ENCODE peak calls at places on chromosomes 7 and 10, in ten cellular contexts. A is kidney glomerular epithelial cell; B is AG04449; Q is NCI-H1105; C is GM18507; S is NB4; M is KG1; O is activated CD8-positive, alpha-beta memory T cell treated with anti-CD3 and anti-CD28 coated beads, Interleukin-2, amount 10 ng/mL, durations not matched to agents 7 days and 5 days; V is ELR; E is renal cortical epithelial cell. P is an unnamed sample.
A peak's percentile ranks its signal among the peaks of the same experiment; 100 is the strongest.

GRCh38 chr7:50389961-50390360 is 60.2 kb downstream of the FIGNL1 start:
- DNase-seq in A (no peak), B (no peak), Q (no peak), C (no peak), S (no peak), M (no peak), O (no peak), V (no peak), E (no peak), P (no peak)

GRCh38 chr10:47260505-47261111 is 39.4 kb upstream of the GDF10 start:
- DNase-seq in A (no peak), B (no peak), Q (no peak), C (no peak), S (peak; percentile 47), M (no peak), O (peak; percentile 39), V (no peak), E (no peak), P (no peak)

GRCh38 chr7:131027287-131027773 is 293.3 kb upstream of the KLF14 start:
- DNase-seq in A (no peak), B (peak; percentile 72), Q (no peak), C (no peak), S (peak; percentile 37), M (no peak), O (peak; percentile 69), V (peak; percentile 93), E (no peak), P (peak; percentile 95)

GRCh38 chr7:156079156-156079555 is 266.9 kb upstream of the SHH start:
- DNase-seq in A (no peak), B (no peak), Q (no peak), C (no peak), S (no peak), M (no peak), O (no peak), V (no peak), E (no peak), P (no peak)

GRCh38 chr7:103445228-103446020 is 583 bp downstream of the SLC26A5 start:
- DNase-seq in A (no peak), B (no peak), Q (no peak), C (no peak), S (peak; percentile 9), M (no peak), O (no peak), V (no peak), E (no peak), P (peak; percentile 1)

GRCh38 chr7:26278769-26279168 is 12.9 kb upstream of the SNX10 start:
- DNase-seq in A (peak; percentile 55), B (no peak), Q (peak; percentile 16), C (no peak), S (peak; percentile 80), M (peak; percentile 29), O (no peak), V (peak; percentile 51), E (peak; percentile 63), P (peak; percentile 10)

GRCh38 chr10:122186822-122187810 is 84.0 kb upstream of the BTBD16 start:
- DNase-seq in A (no peak), B (no peak), Q (no peak), C (no peak), S (peak; percentile 75), M (no peak), O (no peak), V (no peak), E (no peak), P (no peak)

GRCh38 chr7:30702200-30702599 is 19.9 kb upstream of the CRHR2 start:
- DNase-seq in A (no peak), B (no peak), Q (no peak), C (no peak), S (peak; percentile 69), M (no peak), O (no peak), V (no peak), E (no peak), P (no peak)

GRCh38 chr7:140035400-140036223 is 27.1 kb downstream of the PARP12 start:
- DNase-seq in A (no peak), B (peak; percentile 38), Q (no peak), C (no peak), S (no peak), M (no peak), O (peak; percentile 16), V (peak; percentile 85), E (peak; percentile 60), P (peak; percentile 34)

GRCh38 chr10:101358706-101359300 is 4.8 kb downstream of the BTRC start:
- DNase-seq in A (no peak), B (no peak), Q (no peak), C (no peak), S (no peak), M (no peak), O (no peak), V (peak; percentile 77), E (no peak), P (peak; percentile 88)

GRCh38 chr7:25098096-25099046 is 26.7 kb downstream of the CYCS start:
- DNase-seq in A (peak; percentile 32), B (no peak), Q (peak; percentile 71), C (peak; percentile 58), S (peak; percentile 82), M (peak; percentile 51), O (peak; percentile 77), V (peak; percentile 86), E (peak; percentile 66), P (peak; percentile 77)

GRCh38 chr10:21954690-21955089 is 48.8 kb downstream of the DNAJC1 start:
- DNase-seq in A (no peak), B (no peak), Q (no peak), C (no peak), S (no peak), M (no peak), O (no peak), V (no peak), E (no peak), P (no peak)

GRCh38 chr7:28573059-28573553 is 160.8 kb downstream of the CREB5 start:
- DNase-seq in A (peak; percentile 37), B (no peak), Q (peak; percentile 90), C (no peak), S (no peak), M (no peak), O (no peak), V (no peak), E (peak; percentile 67), P (no peak)

GRCh38 chr10:14481014-14481413 is 150.3 kb upstream of the FRMD4A start:
- DNase-seq in A (no peak), B (no peak), Q (no peak), C (no peak), S (no peak), M (no peak), O (no peak), V (no peak), E (no peak), P (no peak)

GRCh38 chr7:24885305-24885704 is 94.7 kb downstream of the OSBPL3 start:
- DNase-seq in A (no peak), B (no peak), Q (no peak), C (no peak), S (no peak), M (no peak), O (no peak), V (no peak), E (peak; percentile 47), P (no peak)

GRCh38 chr10:30454744-30455498 is 20.9 kb downstream of the MAP3K8 start:
- DNase-seq in A (no peak), B (peak; percentile 97), Q (no peak), C (no peak), S (no peak), M (no peak), O (no peak), V (peak; percentile 2), E (no peak), P (peak; percentile 49)

GRCh38 chr7:94392391-94392782 is 2.3 kb upstream of the COL1A2 start:
- DNase-seq in A (peak; percentile 15), B (no peak), Q (no peak), C (no peak), S (no peak), M (no peak), O (no peak), V (peak; percentile 35), E (no peak), P (peak; percentile 50)

GRCh38 chr10:60031664-60032063 is 125.3 kb upstream of the CCDC6 start:
- DNase-seq in A (no peak), B (no peak), Q (no peak), C (no peak), S (peak; percentile 79), M (no peak), O (no peak), V (no peak), E (peak; percentile 22), P (peak; percentile 14)

GRCh38 chr7:105664816-105665525 is 83.7 kb upstream of the EFCAB10 start:
- DNase-seq in A (peak; percentile 9), B (no peak), Q (peak; percentile 79), C (no peak), S (peak; percentile 56), M (no peak), O (no peak), V (peak; percentile 43), E (peak; percentile 46), P (peak; percentile 50)

GRCh38 chr10:48946891-48947500 is 7.4 kb upstream of the LRRC18 start:
- DNase-seq in A (no peak), B (no peak), Q (no peak), C (no peak), S (no peak), M (no peak), O (no peak), V (peak; percentile 2), E (peak; percentile 9), P (no peak)

GRCh38 chr7:121945066-121945848 is 72.3 kb downstream of the PTPRZ1 start:
- DNase-seq in A (no peak), B (no peak), Q (no peak), C (no peak), S (no peak), M (no peak), O (no peak), V (peak; percentile 67), E (no peak), P (no peak)

GRCh38 chr7:43553999-43554398 is 28.9 kb upstream of the STK17A start:
- DNase-seq in A (no peak), B (no peak), Q (no peak), C (no peak), S (peak; percentile 60), M (no peak), O (no peak), V (no peak), E (no peak), P (no peak)

GRCh38 chr7:93055543-93056107 is 62.2 kb downstream of the SAMD9 start:
- DNase-seq in A (peak; percentile 75), B (no peak), Q (peak; percentile 42), C (peak; percentile 33), S (peak; percentile 56), M (peak; percentile 16), O (no peak), V (peak; percentile 73), E (peak; percentile 61), P (peak; percentile 58)

GRCh38 chr10:24483701-24484100 is 240.0 kb downstream of the ARHGAP21 start:
- DNase-seq in A (peak; percentile 60), B (no peak), Q (no peak), C (no peak), S (peak; percentile 84), M (no peak), O (no peak), V (peak; percentile 89), E (peak; percentile 94), P (peak; percentile 29)

GRCh38 chr7:21946228-21946709 is 570 bp upstream of the CDCA7L start:
- DNase-seq in A (no peak), B (no peak), Q (no peak), C (no peak), S (no peak), M (no peak), O (no peak), V (peak; percentile 54), E (peak; percentile 20), P (no peak)

GRCh38 chr7:24498439-24498838 is 74.8 kb upstream of the PALS2 start:
- DNase-seq in A (no peak), B (no peak), Q (no peak), C (no peak), S (no peak), M (no peak), O (no peak), V (no peak), E (no peak), P (no peak)

GRCh38 chr7:132116369-132116768 is 459.9 kb downstream of the PLXNA4 start:
- DNase-seq in A (peak; percentile 12), B (no peak), Q (no peak), C (no peak), S (no peak), M (no peak), O (no peak), V (peak; percentile 91), E (no peak), P (no peak)

GRCh38 chr10:31952066-31952465 is 23.4 kb upstream of the ARHGAP12 start:
- DNase-seq in A (no peak), B (no peak), Q (no peak), C (no peak), S (peak; percentile 65), M (peak; percentile 24), O (no peak), V (no peak), E (no peak), P (no peak)